ENCODE peak calls at places on chromosome 18, in nine cellular contexts. B, I, M, R, T, V, G, X and H are unnamed samples.
A peak's percentile ranks its signal among the peaks of the same experiment; 100 is the strongest.

GRCh38 chr18:67924656-67925055 is 408.1 kb upstream of the DSEL start:
- DNase-seq in B (no peak), I (no peak), M (no peak), R (no peak), T (no peak), V (no peak), G (no peak), X (no peak), H (no peak)

GRCh38 chr18:12013186-12013916 is 32.0 kb downstream of the IMPA2 start:
- DNase-seq in B (no peak), I (no peak), M (no peak), R (no peak), T (no peak), V (no peak), G (no peak), X (no peak), H (no peak)

GRCh38 chr18:46721331-46721730 is 35.5 kb downstream of the ST8SIA5 start:
- DNase-seq in B (no peak), I (no peak), M (no peak), R (no peak), T (no peak), V (no peak), G (no peak), X (no peak), H (no peak)

GRCh38 chr18:46010050-46010449 is 42.9 kb upstream of the EPG5 start:
- DNase-seq in B (no peak), I (no peak), M (no peak), R (no peak), T (no peak), V (no peak), G (no peak), X (no peak), H (no peak)

GRCh38 chr18:78683191-78684010 is 296.2 kb upstream of the SALL3 start:
- DNase-seq in B (no peak), I (no peak), M (no peak), R (no peak), T (no peak), V (no peak), G (no peak), X (no peak), H (no peak)

GRCh38 chr18:70284976-70285610 is 3.8 kb upstream of the SOCS6 start:
- DNase-seq in B (no peak), I (no peak), M (no peak), R (no peak), T (no peak), V (no peak), G (no peak), X (no peak), H (no peak)

GRCh38 chr18:8870528-8870927 is 165.2 kb downstream of the MTCL1 start:
- DNase-seq in B (no peak), I (no peak), M (no peak), R (no peak), T (no peak), V (no peak), G (no peak), X (no peak), H (peak; percentile 88)

GRCh38 chr18:13626544-13626908 is 99.8 kb downstream of the FAM210A start:
- DNase-seq in B (no peak), I (no peak), M (no peak), R (no peak), T (no peak), V (no peak), G (no peak), X (no peak), H (no peak)

GRCh38 chr18:38545071-38545470 is 979.5 kb upstream of the CELF4 start:
- DNase-seq in B (peak; percentile 2), I (peak; percentile 2), M (no peak), R (no peak), T (peak; percentile 24), V (peak; percentile 2), G (no peak), X (no peak), H (peak; percentile 19)

GRCh38 chr18:32530947-32531651 is 60.4 kb upstream of the GAREM1 start:
- DNase-seq in B (peak; percentile 7), I (peak; percentile 24), M (no peak), R (no peak), T (no peak), V (peak; percentile 69), G (no peak), X (peak; percentile 54), H (peak; percentile 59)

GRCh38 chr18:48926420-48926857 is 24.3 kb downstream of the SMAD7 start:
- DNase-seq in B (no peak), I (peak; percentile 77), M (peak; percentile 80), R (no peak), T (no peak), V (no peak), G (no peak), X (no peak), H (no peak)

GRCh38 chr18:43029414-43029813 is 86.1 kb downstream of the RIT2 start:
- DNase-seq in B (no peak), I (no peak), M (no peak), R (no peak), T (no peak), V (no peak), G (no peak), X (no peak), H (no peak)

GRCh38 chr18:56756971-56757370 is 105.8 kb downstream of the WDR7 start:
- DNase-seq in B (no peak), I (peak; percentile 9), M (no peak), R (no peak), T (no peak), V (no peak), G (no peak), X (no peak), H (no peak)

GRCh38 chr18:24490545-24490944 is 30.1 kb downstream of the HRH4 start:
- DNase-seq in B (no peak), I (no peak), M (no peak), R (peak; percentile 12), T (no peak), V (no peak), G (peak; percentile 56), X (no peak), H (no peak)

GRCh38 chr18:68796936-68797690 is 767 bp upstream of the CCDC102B start:
- DNase-seq in B (no peak), I (peak; percentile 2), M (no peak), R (no peak), T (peak; percentile 6), V (peak; percentile 93), G (peak; percentile 82), X (peak; percentile 93), H (no peak)

GRCh38 chr18:57585846-57586242 is 658 bp downstream of the FECH start:
- DNase-seq in B (no peak), I (no peak), M (no peak), R (no peak), T (no peak), V (peak; percentile 5), G (no peak), X (peak; percentile 1), H (no peak)

GRCh38 chr18:49813071-49813320 is 337 bp downstream of the ACAA2 start:
- DNase-seq in B (peak; percentile 20), I (peak; percentile 60), M (peak; percentile 43), R (no peak), T (peak; percentile 67), V (peak; percentile 43), G (peak; percentile 58), X (peak; percentile 54), H (no peak)

GRCh38 chr18:13273800-13274199 is 55.2 kb downstream of the LDLRAD4 start:
- DNase-seq in B (no peak), I (no peak), M (no peak), R (no peak), T (no peak), V (no peak), G (no peak), X (no peak), H (no peak)

GRCh38 chr18:45569566-45569965 is 45.7 kb upstream of the SLC14A2 start:
- DNase-seq in B (no peak), I (no peak), M (no peak), R (no peak), T (no peak), V (no peak), G (no peak), X (no peak), H (no peak)

GRCh38 chr18:62396381-62396780 is 71.3 kb downstream of the TNFRSF11A start:
- DNase-seq in B (no peak), I (no peak), M (no peak), R (no peak), T (no peak), V (no peak), G (no peak), X (no peak), H (no peak)
- H3K4me3 ChIP-seq in B (no peak overlapping the region), I (no peak overlapping the region), M (no peak overlapping the region), R (no peak overlapping the region), T (no peak overlapping the region), V (no peak overlapping the region), G (no peak overlapping the region), X (no peak overlapping the region), H (no peak overlapping the region)

DNA sequence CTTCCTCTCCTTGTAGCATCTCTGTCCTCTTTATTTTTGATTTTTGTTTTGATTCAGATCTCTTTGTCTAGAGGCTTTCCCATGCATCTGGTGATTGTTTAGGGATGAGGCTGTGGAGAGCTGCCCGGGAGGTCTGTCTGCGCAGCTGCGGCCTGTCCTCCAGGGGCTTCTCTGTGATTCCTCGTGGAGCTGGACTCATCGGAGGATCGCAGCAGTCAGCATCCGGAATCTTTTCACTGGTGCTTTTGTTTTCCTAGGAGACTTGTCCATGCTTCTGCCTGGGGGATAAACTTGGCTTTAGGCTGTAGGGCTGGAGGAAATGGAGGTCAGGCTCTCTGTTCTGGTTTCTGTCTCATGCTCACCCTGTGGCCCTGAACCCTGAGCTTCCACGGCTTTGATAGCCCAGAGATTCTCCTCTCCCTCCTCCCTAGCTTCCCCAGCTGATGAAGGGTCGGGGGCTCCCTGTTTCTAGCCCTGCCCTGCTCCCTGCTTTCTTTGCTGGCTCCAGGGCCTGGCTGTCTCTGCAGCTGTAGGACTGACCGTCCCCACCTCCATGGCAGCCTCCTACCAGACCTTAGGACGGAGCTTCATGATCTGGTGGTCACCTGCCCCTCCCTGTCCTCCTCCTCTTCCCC is 35.5 kb downstream of the ZNF532 start:
- DNase-seq in B (no peak), I (no peak), M (no peak), R (no peak), T (no peak), V (peak; percentile 51), G (no peak), X (peak; percentile 24), H (no peak)
- H3K4me3 ChIP-seq in B (no peak overlapping the region), I (no peak overlapping the region), M (no peak overlapping the region), R (no peak overlapping the region), T (no peak overlapping the region), V (no peak overlapping the region), G (no peak overlapping the region), X (no peak overlapping the region), H (no peak overlapping the region)

DNA sequence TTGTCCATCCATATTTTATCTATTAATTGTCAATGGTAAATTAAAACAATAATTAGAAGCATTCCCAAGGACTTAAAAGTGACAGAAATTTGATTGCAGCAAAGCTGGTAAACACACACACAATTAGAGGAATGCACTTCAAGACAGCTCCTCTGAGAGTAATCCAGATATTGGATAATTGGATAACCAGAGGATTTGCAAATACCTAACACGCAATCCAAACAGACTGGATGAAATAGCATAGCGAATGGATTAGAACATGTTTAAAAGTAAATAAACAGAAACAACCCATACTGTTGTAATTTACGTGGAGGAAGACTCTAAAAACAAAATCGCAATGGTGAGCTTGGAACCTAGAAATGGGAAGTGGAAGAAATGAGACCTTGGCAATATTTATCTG is 239.8 kb downstream of the METTL4 start:
- DNase-seq in B (no peak), I (no peak), M (no peak), R (no peak), T (no peak), V (no peak), G (peak; percentile 5), X (no peak), H (no peak)
- H3K4me3 ChIP-seq in B (no peak overlapping the region), I (no peak overlapping the region), M (no peak overlapping the region), R (no peak overlapping the region), T (no peak overlapping the region), V (no peak overlapping the region), G (no peak overlapping the region), X (no peak overlapping the region), H (no peak overlapping the region)

GRCh38 chr18:9877655-9878014 is 8.1 kb upstream of the TXNDC2 start:
- DNase-seq in B (no peak), I (no peak), M (no peak), R (no peak), T (no peak), V (no peak), G (no peak), X (no peak), H (no peak)
- H3K4me3 ChIP-seq in B (peak overlapping the region; percentile 27), I (no peak overlapping the region), M (no peak overlapping the region), R (peak overlapping the region; percentile 50), T (no peak overlapping the region), V (peak overlapping the region; percentile 51), G (peak overlapping the region; percentile 44), X (no peak overlapping the region), H (peak overlapping the region; percentile 25)